ENCODE peak calls at places on chromosomes 5 and 9, in six cellular contexts. One of them, this sample, is unnamed.

GRCh38 chr5:88956416-88956815 is 73.4 kb upstream of the MEF2C start:
- DNase-seq in mammary epithelial cell: no peak
- DNase-seq in pancreas: no peak
- DNase-seq in neuronal stem cell: no peak
- DNase-seq in cardiac muscle cell: no peak
- DNase-seq in CD4-positive, alpha-beta memory T cell: no peak
- DNase-seq in this sample: no peak

GRCh38 chr9:94147776-94148175 is 63.5 kb downstream of the PTPDC1 start:
- DNase-seq in mammary epithelial cell: no peak
- DNase-seq in pancreas: no peak
- DNase-seq in neuronal stem cell: no peak
- DNase-seq in cardiac muscle cell: no peak
- DNase-seq in CD4-positive, alpha-beta memory T cell: no peak
- DNase-seq in this sample: no peak

GRCh38 chr5:13357937-13358336 is 586.6 kb downstream of the DNAH5 start:
- DNase-seq in mammary epithelial cell: no peak
- DNase-seq in pancreas: no peak
- DNase-seq in neuronal stem cell: no peak
- DNase-seq in cardiac muscle cell: no peak
- DNase-seq in CD4-positive, alpha-beta memory T cell: no peak
- DNase-seq in this sample: no peak

GRCh38 chr5:156949424-156949823 is 13.6 kb downstream of the TIMD4 start:
- DNase-seq in mammary epithelial cell: no peak
- DNase-seq in pancreas: no peak
- DNase-seq in neuronal stem cell: no peak
- DNase-seq in cardiac muscle cell: no peak
- DNase-seq in CD4-positive, alpha-beta memory T cell: no peak
- DNase-seq in this sample: no peak

GRCh38 chr9:8235489-8235888 is 435.9 kb upstream of the DMAC1 start:
- DNase-seq in mammary epithelial cell: no peak
- DNase-seq in pancreas: no peak
- DNase-seq in neuronal stem cell: no peak
- DNase-seq in cardiac muscle cell: no peak
- DNase-seq in CD4-positive, alpha-beta memory T cell: no peak
- DNase-seq in this sample: no peak

GRCh38 chr5:146877783-146878470 is 630 bp downstream of the PPP2R2B start:
- DNase-seq in mammary epithelial cell: no peak
- DNase-seq in pancreas: peak; percentile 15
- DNase-seq in neuronal stem cell: peak; percentile 32
- DNase-seq in cardiac muscle cell: peak; percentile 9
- DNase-seq in CD4-positive, alpha-beta memory T cell: peak; percentile 22
- DNase-seq in this sample: no peak

GRCh38 chr9:27247756-27248155 is 49.2 kb downstream of the EQTN start:
- DNase-seq in mammary epithelial cell: peak; percentile 56
- DNase-seq in pancreas: peak; percentile 19
- DNase-seq in neuronal stem cell: peak; percentile 9
- DNase-seq in cardiac muscle cell: peak; percentile 82
- DNase-seq in CD4-positive, alpha-beta memory T cell: no peak
- DNase-seq in this sample: no peak

GRCh38 chr5:173535976-173536639 is 80.3 kb downstream of the BOD1 start:
- DNase-seq in mammary epithelial cell: no peak
- DNase-seq in pancreas: no peak
- DNase-seq in neuronal stem cell: no peak
- DNase-seq in cardiac muscle cell: no peak
- DNase-seq in CD4-positive, alpha-beta memory T cell: no peak
- DNase-seq in this sample: no peak

GRCh38 chr5:52725781-52726180 is 61.9 kb upstream of the ITGA1 start:
- DNase-seq in mammary epithelial cell: no peak
- DNase-seq in pancreas: peak; percentile 10
- DNase-seq in neuronal stem cell: no peak
- DNase-seq in cardiac muscle cell: no peak
- DNase-seq in CD4-positive, alpha-beta memory T cell: no peak
- DNase-seq in this sample: peak; percentile 36

GRCh38 chr9:77085416-77085815 is 66.0 kb downstream of the FOXB2 start:
- DNase-seq in mammary epithelial cell: peak; percentile 26
- DNase-seq in pancreas: no peak
- DNase-seq in neuronal stem cell: no peak
- DNase-seq in cardiac muscle cell: no peak
- DNase-seq in CD4-positive, alpha-beta memory T cell: no peak
- DNase-seq in this sample: no peak

GRCh38 chr9:94767331-94768099 is 41.0 kb downstream of the AOPEP start:
- DNase-seq in mammary epithelial cell: no peak
- DNase-seq in pancreas: no peak
- DNase-seq in neuronal stem cell: no peak
- DNase-seq in cardiac muscle cell: no peak
- DNase-seq in CD4-positive, alpha-beta memory T cell: no peak
- DNase-seq in this sample: no peak

GRCh38 chr9:130417602-130418001 is 27.2 kb upstream of the ASS1 start:
- DNase-seq in mammary epithelial cell: no peak
- DNase-seq in pancreas: no peak
- DNase-seq in neuronal stem cell: no peak
- DNase-seq in cardiac muscle cell: no peak
- DNase-seq in CD4-positive, alpha-beta memory T cell: no peak
- DNase-seq in this sample: no peak

GRCh38 chr9:20618361-20618799 is 3.9 kb downstream of the MLLT3 start:
- DNase-seq in mammary epithelial cell: peak; percentile 87
- DNase-seq in pancreas: peak; percentile 72
- DNase-seq in neuronal stem cell: no peak
- DNase-seq in cardiac muscle cell: peak; percentile 81
- DNase-seq in CD4-positive, alpha-beta memory T cell: no peak
- DNase-seq in this sample: no peak

GRCh38 chr9:123727332-123727731 is 202.6 kb downstream of the DENND1A start:
- DNase-seq in mammary epithelial cell: no peak
- DNase-seq in pancreas: no peak
- DNase-seq in neuronal stem cell: no peak
- DNase-seq in cardiac muscle cell: peak; percentile 23
- DNase-seq in CD4-positive, alpha-beta memory T cell: no peak
- DNase-seq in this sample: no peak

GRCh38 chr5:97164846-97165245 is 18.2 kb downstream of the RIOK2 start:
- DNase-seq in mammary epithelial cell: peak; percentile 32
- DNase-seq in pancreas: no peak
- DNase-seq in neuronal stem cell: no peak
- DNase-seq in cardiac muscle cell: no peak
- DNase-seq in CD4-positive, alpha-beta memory T cell: no peak
- DNase-seq in this sample: no peak

GRCh38 chr9:71647094-71647591 is 121.2 kb downstream of the CEMIP2 start:
- DNase-seq in mammary epithelial cell: peak; percentile 76
- DNase-seq in pancreas: no peak
- DNase-seq in neuronal stem cell: no peak
- DNase-seq in cardiac muscle cell: peak; percentile 95
- DNase-seq in CD4-positive, alpha-beta memory T cell: no peak
- DNase-seq in this sample: peak; percentile 88
- H3K27ac ChIP-seq in mammary epithelial cell: no peak overlapping the region
- H3K27ac ChIP-seq in pancreas: no peak overlapping the region
- H3K27ac ChIP-seq in neuronal stem cell: no peak overlapping the region
- H3K27ac ChIP-seq in cardiac muscle cell: no peak overlapping the region
- H3K27ac ChIP-seq in CD4-positive, alpha-beta memory T cell: no peak overlapping the region
- H3K27ac ChIP-seq in this sample: peak overlapping the region; percentile 51

DNA sequence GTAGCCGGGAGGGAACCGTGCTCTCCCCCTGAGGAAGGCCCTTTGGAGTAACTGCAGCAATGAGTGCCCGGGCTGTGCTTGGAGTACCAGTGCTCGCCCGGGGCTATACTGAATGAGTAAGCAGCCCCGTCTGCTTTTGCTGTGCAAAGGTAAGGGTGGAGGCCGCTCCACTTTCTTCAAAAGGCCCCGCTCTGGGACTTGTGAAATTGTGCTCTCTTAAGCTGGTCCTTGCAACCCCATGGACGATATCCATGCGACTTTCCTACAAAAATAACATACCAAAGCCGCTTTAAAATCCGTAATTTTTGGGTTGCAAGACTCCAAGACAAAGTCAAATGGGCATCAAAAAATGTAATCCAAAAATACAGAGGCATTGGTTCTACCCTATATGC is 579 bp upstream of the TNFAIP8 start:
- DNase-seq in mammary epithelial cell: no peak
- DNase-seq in pancreas: no peak
- DNase-seq in neuronal stem cell: no peak
- DNase-seq in cardiac muscle cell: no peak
- DNase-seq in CD4-positive, alpha-beta memory T cell: no peak
- DNase-seq in this sample: no peak
- H3K4me1 ChIP-seq in mammary epithelial cell: peaks cover 33% of the 10 kb centered on the region
- H3K4me1 ChIP-seq in pancreas: no peaks in the 10 kb centered on the region
- H3K4me1 ChIP-seq in neuronal stem cell: peaks cover 5% of the 10 kb centered on the region
- H3K4me1 ChIP-seq in cardiac muscle cell: peaks cover 36% of the 10 kb centered on the region
- H3K4me1 ChIP-seq in CD4-positive, alpha-beta memory T cell: peaks cover 93% of the 10 kb centered on the region
- H3K4me1 ChIP-seq in this sample: peaks cover 8% of the 10 kb centered on the region

GRCh38 chr5:105167092-105167491 is 1604.5 kb upstream of the NUDT12 start:
- DNase-seq in mammary epithelial cell: no peak
- DNase-seq in pancreas: no peak
- DNase-seq in neuronal stem cell: no peak
- DNase-seq in cardiac muscle cell: no peak
- DNase-seq in CD4-positive, alpha-beta memory T cell: no peak
- DNase-seq in this sample: no peak
- H3K4me3 ChIP-seq in mammary epithelial cell: no peak overlapping the region
- H3K4me3 ChIP-seq in pancreas: no peak overlapping the region
- H3K4me3 ChIP-seq in neuronal stem cell: no peak overlapping the region
- H3K4me3 ChIP-seq in cardiac muscle cell: no peak overlapping the region
- H3K4me3 ChIP-seq in CD4-positive, alpha-beta memory T cell: no peak overlapping the region
- H3K4me3 ChIP-seq in this sample: no peak overlapping the region

GRCh38 chr5:167949435-167949834 is 342.0 kb upstream of the WWC1 start:
- DNase-seq in mammary epithelial cell: no peak
- DNase-seq in pancreas: no peak
- DNase-seq in neuronal stem cell: no peak
- DNase-seq in cardiac muscle cell: no peak
- DNase-seq in CD4-positive, alpha-beta memory T cell: no peak
- DNase-seq in this sample: no peak

GRCh38 chr5:167947312-167947711 is 344.1 kb upstream of the WWC1 start:
- DNase-seq in mammary epithelial cell: no peak
- DNase-seq in pancreas: no peak
- DNase-seq in neuronal stem cell: no peak
- DNase-seq in cardiac muscle cell: no peak
- DNase-seq in CD4-positive, alpha-beta memory T cell: no peak
- DNase-seq in this sample: no peak

GRCh38 chr5:167951121-167951520 is 340.3 kb upstream of the WWC1 start:
- DNase-seq in mammary epithelial cell: no peak
- DNase-seq in pancreas: no peak
- DNase-seq in neuronal stem cell: no peak
- DNase-seq in cardiac muscle cell: no peak
- DNase-seq in CD4-positive, alpha-beta memory T cell: no peak
- DNase-seq in this sample: no peak

GRCh38 chr5:167952278-167952990 is 339.0 kb upstream of the WWC1 start:
- DNase-seq in mammary epithelial cell: no peak
- DNase-seq in pancreas: no peak
- DNase-seq in neuronal stem cell: no peak
- DNase-seq in cardiac muscle cell: no peak
- DNase-seq in CD4-positive, alpha-beta memory T cell: no peak
- DNase-seq in this sample: no peak

GRCh38 chr5:167950126-167950721 is 341.2 kb upstream of the WWC1 start:
- DNase-seq in mammary epithelial cell: peak; percentile 62
- DNase-seq in pancreas: no peak
- DNase-seq in neuronal stem cell: no peak
- DNase-seq in cardiac muscle cell: peak; percentile 96
- DNase-seq in CD4-positive, alpha-beta memory T cell: no peak
- DNase-seq in this sample: no peak
- H3K27ac ChIP-seq in mammary epithelial cell: peak overlapping the region; percentile 71
- H3K27ac ChIP-seq in pancreas: no peak overlapping the region
- H3K27ac ChIP-seq in neuronal stem cell: no peak overlapping the region
- H3K27ac ChIP-seq in cardiac muscle cell: no peak overlapping the region
- H3K27ac ChIP-seq in CD4-positive, alpha-beta memory T cell: no peak overlapping the region
- H3K27ac ChIP-seq in this sample: peak overlapping the region; percentile 90

GRCh38 chr5:119336262-119336661 is 19.6 kb upstream of the TNFAIP8 start:
- DNase-seq in mammary epithelial cell: no peak
- DNase-seq in pancreas: no peak
- DNase-seq in neuronal stem cell: no peak
- DNase-seq in cardiac muscle cell: no peak
- DNase-seq in CD4-positive, alpha-beta memory T cell: no peak
- DNase-seq in this sample: no peak
- H3K4me1 ChIP-seq in mammary epithelial cell: peaks cover 38% of the 10 kb centered on the region
- H3K4me1 ChIP-seq in pancreas: peaks cover 7% of the 10 kb centered on the region
- H3K4me1 ChIP-seq in neuronal stem cell: no peaks in the 10 kb centered on the region
- H3K4me1 ChIP-seq in cardiac muscle cell: peaks cover 49% of the 10 kb centered on the region
- H3K4me1 ChIP-seq in CD4-positive, alpha-beta memory T cell: peaks cover 93% of the 10 kb centered on the region
- H3K4me1 ChIP-seq in this sample: peaks cover 98% of the 10 kb centered on the region